ENCODE peak calls at places on chromosomes 3 and 15, in six cellular contexts. U, V, S, X, Y and Z are unnamed samples.

GRCh38 chr15:45120081-45120972 is 6.2 kb downstream of the DUOXA2 start:
- DNase-seq in U (no peak), V (no peak), S (no peak), X (no peak), Y (no peak), Z (no peak)

GRCh38 chr3:141828487-141829284 is 47.8 kb upstream of the ATP1B3 start:
- DNase-seq in U (no peak), V (no peak), S (no peak), X (no peak), Y (no peak), Z (no peak)

GRCh38 chr3:31010491-31010890 is 116.0 kb upstream of the GADL1 start:
- DNase-seq in U (peak), V (no peak), S (no peak), X (no peak), Y (no peak), Z (no peak)

GRCh38 chr15:76991048-76991447 is 3.9 kb upstream of the PSTPIP1 start:
- DNase-seq in U (no peak), V (no peak), S (no peak), X (no peak), Y (no peak), Z (no peak)

GRCh38 chr3:61966200-61966599 is 404.8 kb downstream of the PTPRG start:
- DNase-seq in U (no peak), V (no peak), S (no peak), X (no peak), Y (no peak), Z (no peak)

GRCh38 chr15:79539426-79539825 is 107.3 kb downstream of the MINAR1 start:
- DNase-seq in U (no peak), V (no peak), S (no peak), X (no peak), Y (no peak), Z (no peak)

GRCh38 chr15:70853855-70854668 is at the start of gene LARP6:
- DNase-seq in U (no peak), V (no peak), S (no peak), X (peak), Y (peak), Z (peak)

GRCh38 chr3:170765419-170766078 is 104.4 kb downstream of the RPL22L1 start:
- DNase-seq in U (no peak), V (no peak), S (no peak), X (no peak), Y (no peak), Z (no peak)

GRCh38 chr3:170454468-170454867 is 35.8 kb downstream of the CLDN11 start:
- DNase-seq in U (no peak), V (no peak), S (no peak), X (no peak), Y (no peak), Z (no peak)

GRCh38 chr15:27679621-27680521 is 419.2 kb downstream of the OCA2 start:
- DNase-seq in U (no peak), V (no peak), S (no peak), X (no peak), Y (no peak), Z (no peak)

GRCh38 chr3:14516738-14517345 is 23.3 kb downstream of the GRIP2 start:
- DNase-seq in U (no peak), V (no peak), S (no peak), X (no peak), Y (no peak), Z (no peak)

GRCh38 chr3:150467381-150467780 is 59.3 kb downstream of the TSC22D2 start:
- DNase-seq in U (no peak), V (no peak), S (no peak), X (no peak), Y (no peak), Z (no peak)

GRCh38 chr15:80902298-80902801 is 87.3 kb downstream of the MESD start:
- DNase-seq in U (no peak), V (no peak), S (no peak), X (no peak), Y (no peak), Z (no peak)

GRCh38 chr3:90092994-90093393 is 985.6 kb downstream of the EPHA3 start:
- DNase-seq in U (no peak), V (no peak), S (no peak), X (no peak), Y (no peak), Z (no peak)

GRCh38 chr3:45043715-45044299 is 17.7 kb downstream of the CLEC3B start:
- DNase-seq in U (peak), V (no peak), S (no peak), X (no peak), Y (no peak), Z (no peak)

GRCh38 chr3:170233532-170233931 is 11.3 kb downstream of the PRKCI start:
- DNase-seq in U (no peak), V (no peak), S (no peak), X (no peak), Y (no peak), Z (no peak)

GRCh38 chr3:43372007-43372754 is 85.8 kb downstream of the SNRK start:
- DNase-seq in U (no peak), V (no peak), S (no peak), X (no peak), Y (no peak), Z (no peak)

GRCh38 chr3:14374444-14374883 is 27.9 kb upstream of the SLC6A6 start:
- DNase-seq in U (no peak), V (no peak), S (no peak), X (no peak), Y (no peak), Z (no peak)

GRCh38 chr3:21421096-21421495 is 329.9 kb downstream of the ZNF385D start:
- DNase-seq in U (no peak), V (no peak), S (no peak), X (no peak), Y (no peak), Z (no peak)

GRCh38 chr15:57340673-57341259 is 35.5 kb upstream of the CGNL1 start:
- DNase-seq in U (no peak), V (no peak), S (no peak), X (peak), Y (peak), Z (peak)

GRCh38 chr3:49357466-49358216 is 512 bp downstream of the GPX1 start:
- DNase-seq in U (peak), V (peak), S (no peak), X (peak), Y (no peak), Z (peak)

GRCh38 chr3:186514296-186515002 is 29.7 kb downstream of the CRYGS start:
- DNase-seq in U (no peak), V (no peak), S (no peak), X (no peak), Y (no peak), Z (no peak)